ENCODE peak calls at places on chromosomes 7 and 10, in ten cellular contexts. P, S, M, Z, F, W, T, D, R and V are unnamed samples.

GRCh38 chr7:66883716-66884115 is 37.3 kb upstream of the TMEM248 start:
- DNase-seq in M (no peak), F (no peak), S (no peak), D (no peak), W (peak), R (no peak), T (no peak), P (peak), Z (no peak), V (no peak)

GRCh38 chr7:86788948-86789347 is 145.2 kb downstream of the GRM3 start:
- DNase-seq in P (no peak), T (no peak), S (no peak), Z (no peak), M (no peak), R (no peak), W (no peak), D (no peak), F (no peak), V (no peak)

GRCh38 chr10:78983608-78984007 is 85.2 kb upstream of the ZMIZ1 start:
- DNase-seq in R (no peak), P (no peak), D (no peak), Z (no peak), M (no peak), S (no peak), F (no peak), W (no peak), T (no peak), V (no peak)

GRCh38 chr7:69388462-69389137 is 209.7 kb upstream of the AUTS2 start:
- DNase-seq in F (no peak), P (no peak), M (no peak), W (no peak), R (no peak), T (no peak), S (no peak), D (no peak), Z (no peak), V (no peak)

GRCh38 chr10:30619966-30620365 is 9.6 kb downstream of the LYZL2 start:
- DNase-seq in P (no peak), R (no peak), D (no peak), T (no peak), W (no peak), M (no peak), F (no peak), S (no peak), Z (no peak), V (no peak)

GRCh38 chr7:94367940-94368339 is 26.8 kb upstream of the COL1A2 start:
- DNase-seq in R (no peak), M (no peak), W (no peak), T (no peak), S (no peak), F (no peak), P (peak), Z (no peak), D (no peak), V (no peak)

GRCh38 chr10:60800918-60801317 is 22.6 kb downstream of the CDK1 start:
- DNase-seq in T (no peak), Z (no peak), P (no peak), S (no peak), F (no peak), R (no peak), W (no peak), D (no peak), M (no peak), V (no peak)

GRCh38 chr10:73998623-73999622 is 1.0 kb downstream of the VCL start:
- DNase-seq in T (peak), S (peak), F (peak), W (peak), R (no peak), M (peak), P (peak), Z (no peak), D (peak), V (no peak)

GRCh38 chr7:16791895-16792294 is 12.9 kb downstream of the AGR2 start:
- DNase-seq in D (no peak), Z (no peak), F (no peak), P (no peak), M (no peak), T (no peak), W (no peak), S (no peak), R (no peak), V (no peak)

GRCh38 chr7:94969434-94970084 is 62.2 kb downstream of the PPP1R9A start:
- DNase-seq in R (no peak), Z (no peak), W (no peak), D (no peak), S (no peak), P (no peak), F (no peak), M (no peak), T (no peak), V (no peak)

GRCh38 chr7:152902054-152902453 is 142.5 kb downstream of the ACTR3B start:
- DNase-seq in P (no peak), W (no peak), D (no peak), R (no peak), S (no peak), F (no peak), Z (no peak), M (no peak), T (no peak), V (no peak)

GRCh38 chr10:44982114-44982460 is 3.5 kb upstream of the DEPP1 start:
- DNase-seq in Z (no peak), W (no peak), T (no peak), R (no peak), S (peak), M (peak), F (no peak), D (no peak), P (peak), V (no peak)

GRCh38 chr7:108442039-108442568 is 14.1 kb downstream of the NRCAM start:
- DNase-seq in R (no peak), W (peak), F (no peak), P (peak), D (no peak), T (peak), S (no peak), Z (no peak), M (no peak), V (no peak)

GRCh38 chr7:115249080-115249479 is 327.2 kb downstream of the MDFIC start:
- DNase-seq in M (no peak), D (no peak), S (no peak), P (peak), R (peak), T (no peak), F (no peak), W (peak), Z (no peak), V (no peak)

GRCh38 chr10:49119746-49120145 is 4.4 kb upstream of the VSTM4 start:
- DNase-seq in T (no peak), S (no peak), W (no peak), Z (no peak), M (no peak), F (no peak), D (no peak), R (no peak), P (no peak), V (no peak)

GRCh38 chr7:16891338-16891737 is 9.6 kb upstream of the AGR3 start:
- DNase-seq in T (peak), Z (no peak), W (peak), R (peak), M (no peak), P (peak), S (no peak), F (peak), D (peak), V (no peak)

GRCh38 chr7:23942032-23942431 is 232.0 kb downstream of the STK31 start:
- DNase-seq in P (no peak), W (no peak), M (no peak), T (no peak), D (no peak), R (no peak), S (no peak), F (no peak), Z (no peak), V (no peak)

GRCh38 chr10:21138769-21139324 is 241.7 kb upstream of the NEBL start:
- DNase-seq in D (no peak), P (no peak), Z (no peak), W (no peak), S (no peak), T (no peak), M (no peak), F (no peak), R (no peak), V (no peak)

GRCh38 chr7:18064242-18064838 is 36.7 kb upstream of the PRPS1L1 start:
- DNase-seq in F (no peak), D (peak), Z (no peak), P (peak), T (no peak), M (no peak), S (no peak), W (no peak), R (no peak), V (no peak)

GRCh38 chr10:63414481-63415260 is 51.1 kb downstream of the JMJD1C start:
- DNase-seq in W (no peak), F (no peak), R (no peak), S (no peak), Z (no peak), T (no peak), M (no peak), D (no peak), P (no peak), V (no peak)

GRCh38 chr7:30861612-30862011 is 50.0 kb upstream of the AQP1 start:
- DNase-seq in D (no peak), F (no peak), R (no peak), Z (no peak), W (no peak), T (no peak), S (no peak), M (no peak), P (no peak), V (no peak)
- TF ChIP-seq CTCF in D (no peak), F (no peak), R (no peak), Z (no peak), W (no peak), T (no peak), S (no peak), M (no peak), P (no peak), V (no peak)

DNA sequence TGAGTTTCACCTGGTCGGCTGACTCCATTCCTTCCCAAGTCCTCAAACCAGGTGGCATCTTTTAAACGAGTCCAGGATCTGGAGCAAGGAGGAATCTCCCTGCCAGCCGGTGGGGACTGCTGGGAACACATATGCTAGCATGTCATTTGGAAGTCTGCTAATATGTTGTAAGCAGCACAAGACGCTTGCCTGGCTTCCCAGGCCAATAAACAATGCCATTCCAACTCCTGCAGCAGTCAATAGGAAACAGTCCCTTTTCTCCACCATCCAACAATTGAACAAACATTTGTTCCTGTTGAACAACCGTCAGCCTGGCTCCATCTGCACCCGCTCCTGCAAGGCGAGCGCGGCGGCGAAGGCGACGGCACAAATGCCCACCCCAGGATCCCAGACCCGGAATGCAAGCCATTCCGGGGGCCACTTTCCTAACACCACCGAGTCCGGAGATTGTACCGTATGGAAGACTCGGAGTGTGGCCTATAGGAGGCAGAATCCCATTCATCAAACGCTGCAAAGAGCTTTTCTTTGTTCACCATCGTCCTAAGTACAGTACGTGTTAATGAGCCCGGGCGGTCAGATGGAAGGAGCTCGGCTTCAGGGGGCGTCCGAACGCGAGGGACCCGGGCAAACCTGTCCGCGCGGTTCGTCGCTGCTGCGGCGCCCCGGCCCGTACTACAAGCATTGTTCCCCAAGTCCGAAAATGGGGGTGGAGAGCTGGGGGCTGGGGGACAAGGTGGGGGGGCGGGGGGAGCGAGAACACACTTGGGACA is 1.6 kb downstream of the FAM53B start:
- DNase-seq in Z (no peak), M (no peak), T (peak), W (peak), P (peak), D (peak), R (no peak), S (no peak), F (no peak), V (no peak)
- TF ChIP-seq CTCF in Z (no peak), M (peak), T (peak), W (peak), P (peak), D (no peak), R (peak), S (no peak), F (no peak), V (peak)

GRCh38 chr7:12434012-12434642 is 30.5 kb upstream of the VWDE start:
- DNase-seq in F (no peak), M (no peak), D (no peak), R (no peak), Z (no peak), S (no peak), W (peak), T (no peak), P (no peak), V (no peak)
- TF ChIP-seq CTCF in F (no peak), M (peak), D (no peak), R (peak), Z (peak), S (no peak), W (peak), T (peak), P (peak), V (peak)

GRCh38 chr7:218316-218715 is 25.9 kb downstream of the FAM20C start:
- DNase-seq in T (no peak), D (no peak), W (no peak), R (no peak), P (no peak), S (no peak), M (no peak), Z (no peak), F (no peak), V (no peak)

GRCh38 chr7:218896-219580 is 26.7 kb downstream of the FAM20C start:
- DNase-seq in F (no peak), R (no peak), Z (no peak), S (no peak), P (no peak), M (no peak), D (no peak), W (no peak), T (no peak), V (no peak)

GRCh38 chr7:221996-222715 is 29.8 kb downstream of the FAM20C start:
- DNase-seq in P (no peak), M (no peak), S (no peak), R (no peak), Z (no peak), T (no peak), D (no peak), W (no peak), F (no peak), V (no peak)

GRCh38 chr7:219581-220150 is 27.3 kb downstream of the FAM20C start:
- DNase-seq in T (no peak), P (no peak), Z (no peak), R (no peak), M (peak), S (no peak), D (no peak), W (no peak), F (peak), V (no peak)

DNA sequence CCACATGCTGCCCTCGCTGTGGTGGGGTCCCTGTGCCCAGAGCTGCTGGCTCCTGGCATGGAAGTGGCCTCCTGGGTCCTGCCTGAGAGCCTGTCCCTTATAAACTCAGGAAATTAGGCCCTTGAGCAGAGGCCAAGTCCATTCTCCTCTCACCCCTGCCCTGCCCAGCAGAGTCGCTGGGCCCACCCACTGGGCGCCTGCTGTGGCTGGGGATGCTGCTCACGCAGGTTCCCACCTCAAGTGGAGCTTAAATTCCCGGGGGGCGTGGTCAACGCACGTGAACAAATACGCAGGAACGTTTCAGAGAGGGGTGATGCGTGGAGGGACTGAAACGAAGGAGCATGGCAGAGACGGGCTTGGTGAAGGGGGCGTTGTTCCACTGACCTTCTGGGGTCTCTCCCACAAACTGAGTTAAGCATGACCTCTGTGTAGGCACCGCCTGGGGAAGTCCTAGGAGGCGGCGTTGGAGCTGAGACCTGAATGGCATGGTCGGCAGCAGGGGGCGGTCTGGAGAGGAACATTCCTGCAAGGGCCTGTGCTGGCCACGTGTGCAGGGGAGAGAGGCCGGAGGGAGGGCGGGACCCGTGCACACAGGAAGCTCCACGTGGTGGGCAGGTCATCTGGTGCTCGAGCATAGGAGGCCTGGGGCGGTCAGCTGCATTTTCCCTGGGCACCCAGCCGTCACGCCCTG is 27.9 kb downstream of the FAM20C start:
- DNase-seq in F (no peak), S (peak), P (no peak), T (no peak), D (no peak), W (no peak), M (no peak), R (no peak), Z (no peak), V (no peak)
- TF ChIP-seq CTCF in F (no peak), S (peak), P (no peak), T (no peak), D (no peak), W (no peak), M (no peak), R (peak), Z (no peak), V (no peak)

GRCh38 chr7:143967398-143967797 is 12.8 kb downstream of the OR2F1 start:
- DNase-seq in P (no peak), W (no peak), F (no peak), S (no peak), D (no peak), T (no peak), Z (no peak), R (no peak), M (no peak), V (no peak)
- TF ChIP-seq CTCF in P (no peak), W (no peak), F (no peak), S (no peak), D (no peak), T (no peak), Z (no peak), R (no peak), M (no peak), V (no peak)

GRCh38 chr10:43377393-43377883 is 6.0 kb downstream of the FXYD4 start:
- DNase-seq in M (peak), W (no peak), D (no peak), Z (no peak), R (no peak), F (peak), S (peak), T (no peak), P (no peak), V (no peak)
- TF ChIP-seq CTCF in M (peak), W (no peak), D (no peak), Z (no peak), R (no peak), F (peak), S (peak), T (no peak), P (peak), V (no peak)

GRCh38 chr7:104453190-104453589 is 124.8 kb downstream of the LHFPL3 start:
- DNase-seq in W (no peak), S (no peak), M (no peak), F (no peak), D (no peak), R (no peak), P (no peak), Z (no peak), T (no peak), V (no peak)
- TF ChIP-seq CTCF in W (no peak), S (no peak), M (no peak), F (no peak), D (no peak), R (no peak), P (no peak), Z (no peak), T (no peak), V (no peak)

DNA sequence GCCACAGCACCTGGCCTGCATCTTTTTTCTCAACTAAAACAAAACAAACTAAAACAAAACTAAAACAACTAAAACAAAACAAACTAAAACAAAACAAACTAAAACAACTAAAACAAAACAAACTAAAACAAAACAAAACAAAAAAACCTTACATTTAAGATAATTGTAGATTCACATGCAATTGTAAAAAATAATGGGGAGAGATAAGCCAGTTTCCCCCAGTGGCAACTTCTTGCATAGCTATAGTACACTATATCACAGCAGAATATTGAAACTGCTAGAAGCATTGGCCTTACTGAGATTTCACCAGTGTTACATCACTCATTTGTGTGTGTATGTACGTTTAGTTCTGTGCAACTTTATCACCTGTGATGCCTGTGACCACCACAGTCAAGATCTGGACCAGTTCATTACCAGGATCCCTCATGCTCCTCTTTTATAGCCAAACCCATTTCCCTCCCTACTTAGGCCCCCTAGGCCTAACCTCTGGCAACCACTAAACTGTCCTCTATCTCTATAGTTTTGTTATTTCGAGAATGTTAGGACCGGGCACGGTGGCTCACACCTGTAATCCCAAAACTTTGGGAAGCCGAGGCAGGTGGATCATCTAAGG is 9.3 kb downstream of the FXYD4 start:
- DNase-seq in P (no peak), D (no peak), R (no peak), T (peak), M (no peak), S (no peak), W (peak), Z (no peak), F (no peak), V (no peak)
- TF ChIP-seq CTCF in P (peak), D (no peak), R (no peak), T (no peak), M (no peak), S (no peak), W (no peak), Z (no peak), F (no peak), V (no peak)